ENCODE peak calls at places on chromosomes 6 and 20, in six cellular contexts. L, W, Q, Y, A and S are unnamed samples.

GRCh38 chr6:93407186-93407585 is 12.2 kb downstream of the EPHA7 start:
- DNase-seq in L (peak; percentile 52), W (peak; percentile 71), Q (no peak), Y (no peak), A (peak; percentile 42), S (no peak)

GRCh38 chr6:45988635-45989034 is 27.0 kb downstream of the CLIC5 start:
- DNase-seq in L (no peak), W (no peak), Q (no peak), Y (no peak), A (no peak), S (no peak)

GRCh38 chr6:112357801-112358200 is 10.7 kb downstream of the RFPL4B start:
- DNase-seq in L (peak; percentile 81), W (no peak), Q (peak; percentile 88), Y (no peak), A (no peak), S (peak; percentile 57)

GRCh38 chr6:164151762-164152161 is 737.2 kb downstream of the QKI start:
- DNase-seq in L (no peak), W (no peak), Q (no peak), Y (peak; percentile 32), A (no peak), S (no peak)

GRCh38 chr6:66970373-66970772 is 1263.3 kb upstream of the EYS start:
- DNase-seq in L (no peak), W (no peak), Q (peak; percentile 58), Y (no peak), A (no peak), S (no peak)

GRCh38 chr6:108068618-108069017 is 5.9 kb downstream of the OSTM1 start:
- DNase-seq in L (no peak), W (no peak), Q (no peak), Y (no peak), A (no peak), S (no peak)

GRCh38 chr20:48329676-48330644 is 497.8 kb downstream of the PREX1 start:
- DNase-seq in L (peak; percentile 15), W (no peak), Q (peak; percentile 68), Y (no peak), A (no peak), S (no peak)

GRCh38 chr6:11727995-11728961 is 50.3 kb downstream of the ADTRP start:
- DNase-seq in L (no peak), W (no peak), Q (no peak), Y (no peak), A (no peak), S (no peak)

GRCh38 chr20:37414133-37414532 is 68.2 kb downstream of the SRC start:
- DNase-seq in L (no peak), W (no peak), Q (no peak), Y (no peak), A (no peak), S (no peak)